ENCODE peak calls at places on chromosomes 13 and 19, in five cellular contexts. V is A549, S is lower leg skin, G is AG09309, C is stomach. P is an unnamed sample.

GRCh38 chr13:52399037-52399436 is 6.9 kb downstream of the THSD1 start:
- DNase-seq in C (no peak), S (no peak), V (no peak), G (no peak), P (no peak)

GRCh38 chr13:42181381-42181953 is 90.5 kb upstream of the AKAP11 start:
- DNase-seq in S (no peak), G (no peak), C (no peak), V (no peak), P (no peak)

GRCh38 chr13:60226507-60226906 is 62.8 kb upstream of the DIAPH3 start:
- DNase-seq in V (no peak), G (no peak), C (no peak), S (no peak), P (no peak)

GRCh38 chr19:33388231-33388816 is 14.8 kb downstream of the CEBPG start:
- DNase-seq in V (no peak), S (peak), C (no peak), G (no peak), P (no peak)

GRCh38 chr19:3278294-3278693 is 53.8 kb downstream of the CELF5 start:
- DNase-seq in G (no peak), V (no peak), C (no peak), S (no peak), P (no peak)

GRCh38 chr13:34349091-34349722 is 531.3 kb downstream of the RFC3 start:
- DNase-seq in C (no peak), G (peak), S (peak), V (no peak), P (peak)

GRCh38 chr13:107778094-107778493 is 437.2 kb downstream of the LIG4 start:
- DNase-seq in V (no peak), G (no peak), S (no peak), C (no peak), P (no peak)

GRCh38 chr19:51525731-51526130 is 5.7 kb downstream of the SIGLEC6 start:
- DNase-seq in V (no peak), C (no peak), S (no peak), G (no peak), P (no peak)

GRCh38 chr19:18460313-18460712 is 22.4 kb upstream of the ISYNA1 start:
- DNase-seq in S (peak), V (no peak), G (no peak), C (peak), P (no peak)

GRCh38 chr13:22801402-22802003 is 379.3 kb upstream of the SGCG start:
- DNase-seq in S (no peak), G (no peak), C (no peak), V (no peak), P (no peak)

GRCh38 chr13:37868691-37869505 is 674 bp downstream of the TRPC4 start:
- DNase-seq in G (no peak), S (no peak), C (no peak), V (no peak), P (peak)

GRCh38 chr19:29636553-29637325 is 28.5 kb upstream of the PLEKHF1 start:
- DNase-seq in C (no peak), G (no peak), V (no peak), S (no peak), P (no peak)

GRCh38 chr13:97433727-97434416 is at the start of gene RAP2A:
- DNase-seq in G (peak), V (peak), S (peak), C (peak), P (peak)

GRCh38 chr13:39765801-39766463 is 110.5 kb downstream of the COG6 start:
- DNase-seq in S (peak), C (peak), G (no peak), V (no peak), P (no peak)

GRCh38 chr13:110234532-110234931 is 72.4 kb downstream of the COL4A1 start:
- DNase-seq in G (no peak), S (no peak), V (no peak), C (no peak), P (no peak)

GRCh38 chr19:10211071-10211470 is 16.3 kb upstream of the DNMT1 start:
- DNase-seq in S (no peak), C (no peak), V (no peak), G (no peak), P (no peak)

GRCh38 chr13:33312150-33312908 is 26.8 kb upstream of the STARD13 start:
- DNase-seq in G (no peak), S (no peak), V (no peak), C (no peak), P (no peak)

GRCh38 chr13:39855236-39855635 is 199.8 kb downstream of the COG6 start:
- DNase-seq in S (no peak), C (no peak), G (no peak), V (no peak), P (no peak)

GRCh38 chr19:55309437-55309836 is 15.7 kb downstream of the TMEM150B start:
- DNase-seq in G (no peak), S (no peak), C (no peak), V (no peak), P (no peak)

GRCh38 chr13:109251958-109252357 is 534.4 kb downstream of the IRS2 start:
- DNase-seq in S (no peak), V (no peak), G (no peak), C (no peak), P (no peak)

GRCh38 chr13:106103779-106104178 is 431.7 kb downstream of the EFNB2 start:
- DNase-seq in V (peak), C (no peak), S (no peak), G (peak), P (no peak)

GRCh38 chr13:111153977-111154332 is 38.8 kb downstream of the ARHGEF7 start:
- DNase-seq in G (no peak), S (peak), C (no peak), V (peak), P (no peak)

GRCh38 chr13:52411629-52412028 is 5.7 kb upstream of the THSD1 start:
- DNase-seq in C (no peak), G (peak), V (peak), S (no peak), P (peak)

GRCh38 chr13:21638319-21639282 is 32.3 kb upstream of the FGF9 start:
- DNase-seq in V (peak), S (no peak), G (no peak), C (no peak), P (no peak)

GRCh38 chr19:44356383-44357111 is at the start of gene ZNF112:
- DNase-seq in C (peak), V (peak), G (peak), S (peak), P (peak)

GRCh38 chr19:9296336-9296735 is 13.3 kb downstream of the ZNF699 start:
- DNase-seq in C (no peak), V (no peak), S (no peak), G (no peak), P (no peak)

GRCh38 chr13:52158629-52159158 is 703 bp downstream of the NEK3 start:
- DNase-seq in C (no peak), V (no peak), G (no peak), S (peak), P (no peak)

GRCh38 chr19:34404109-34404909 is at the start of gene PDCD2L:
- DNase-seq in G (peak), C (peak), S (peak), V (peak), P (peak)

GRCh38 chr19:47179643-47180310 is 49.1 kb downstream of the SAE1 start:
- DNase-seq in G (no peak), V (no peak), S (no peak), C (no peak), P (no peak)

GRCh38 chr13:23554000-23554399 is 16.2 kb upstream of the TNFRSF19 start:
- DNase-seq in S (no peak), G (no peak), V (no peak), C (no peak), P (no peak)

GRCh38 chr13:35888327-35888940 is 242.7 kb downstream of the DCLK1 start:
- DNase-seq in S (no peak), C (no peak), V (no peak), G (no peak), P (no peak)

GRCh38 chr19:10286803-10287737 is at the start of gene ICAM4:
- DNase-seq in G (no peak), C (peak), V (no peak), S (peak), P (no peak)

GRCh38 chr19:6218497-6219146 is 61.2 kb downstream of the MLLT1 start:
- DNase-seq in S (peak), C (peak), G (peak), V (peak), P (no peak)
- TF ChIP-seq CTCF in S (peak), C (peak), G (peak), V (peak), P (peak)

GRCh38 chr13:113802090-113802531 is 43.1 kb downstream of the TMEM255B start:
- DNase-seq in S (peak), C (no peak), V (peak), G (peak), P (peak)
- TF ChIP-seq CTCF in S (no peak), C (no peak), V (no peak), G (peak), P (peak)

GRCh38 chr19:31233288-31233687 is 115.9 kb downstream of the TSHZ3 start:
- DNase-seq in C (no peak), G (no peak), S (no peak), V (no peak), P (no peak)

GRCh38 chr19:31231181-31231580 is 118.1 kb downstream of the TSHZ3 start:
- DNase-seq in V (no peak), C (no peak), S (no peak), G (no peak), P (no peak)

GRCh38 chr19:31232871-31233270 is 116.4 kb downstream of the TSHZ3 start:
- DNase-seq in V (no peak), S (no peak), G (peak), C (no peak), P (no peak)

GRCh38 chr19:31235806-31236205 is 113.4 kb downstream of the TSHZ3 start:
- DNase-seq in C (no peak), V (no peak), G (no peak), S (no peak), P (no peak)

DNA sequence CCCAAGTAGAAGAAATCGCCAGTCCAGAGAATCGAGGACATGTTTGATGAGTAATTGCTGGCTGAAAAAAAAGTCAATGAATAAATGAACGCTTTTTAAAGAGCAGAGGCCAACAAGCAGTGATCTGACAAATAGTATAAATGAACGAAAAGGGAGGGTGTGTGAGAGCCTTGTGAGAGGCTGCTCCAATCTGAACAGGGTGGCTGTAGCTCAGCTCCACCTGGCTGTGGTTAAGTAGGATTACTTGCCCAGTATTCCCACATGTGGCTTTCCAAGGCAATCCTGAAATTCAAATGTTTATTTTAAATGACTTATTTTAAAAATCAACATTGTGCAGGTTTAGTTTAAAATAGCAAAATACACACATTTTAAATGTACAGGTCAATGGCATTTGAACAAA is 117.0 kb downstream of the TSHZ3 start:
- DNase-seq in S (no peak), G (peak), V (no peak), C (no peak), P (no peak)
- TF ChIP-seq CTCF in S (no peak), G (no peak), V (no peak), C (no peak), P (no peak)

GRCh38 chr13:45879666-45880065 is 28.1 kb upstream of the SIAH3 start:
- DNase-seq in S (no peak), G (no peak), V (peak), C (peak), P (no peak)
- TF ChIP-seq CTCF in S (no peak), G (no peak), V (no peak), C (peak), P (peak)

DNA sequence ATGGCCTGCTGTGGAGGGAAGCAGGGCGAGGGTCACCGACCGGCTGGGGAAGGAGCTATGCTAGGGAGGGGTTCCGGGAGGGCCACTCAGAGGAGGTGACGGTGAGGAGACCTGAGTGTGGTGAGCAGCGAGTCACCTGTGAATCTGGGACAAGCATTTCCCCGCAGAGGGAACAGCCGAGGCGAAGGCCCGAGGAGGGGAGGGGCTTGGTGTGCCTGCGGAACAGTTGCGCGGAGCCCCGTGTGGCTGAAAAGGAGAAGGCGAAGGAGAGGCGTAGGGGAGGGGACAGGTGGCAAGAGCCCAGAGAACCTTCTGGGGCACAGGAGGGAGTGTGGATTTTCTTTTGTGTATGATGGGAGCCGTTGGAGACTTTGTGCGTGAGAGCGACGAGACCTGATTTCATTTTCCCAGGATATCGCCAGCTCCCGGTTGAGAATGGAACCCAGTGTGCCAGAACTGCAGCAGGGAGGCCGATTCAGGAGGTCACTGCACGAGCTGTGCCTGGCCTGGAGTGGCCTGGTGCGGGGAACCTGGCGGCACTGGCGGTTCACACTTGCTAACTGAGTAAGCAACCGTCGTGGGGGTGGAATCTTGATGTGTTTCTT is 117.7 kb upstream of the ZNF507 start:
- DNase-seq in V (no peak), G (no peak), C (no peak), S (peak), P (no peak)
- TF ChIP-seq CTCF in V (no peak), G (no peak), C (no peak), S (no peak), P (no peak)

DNA sequence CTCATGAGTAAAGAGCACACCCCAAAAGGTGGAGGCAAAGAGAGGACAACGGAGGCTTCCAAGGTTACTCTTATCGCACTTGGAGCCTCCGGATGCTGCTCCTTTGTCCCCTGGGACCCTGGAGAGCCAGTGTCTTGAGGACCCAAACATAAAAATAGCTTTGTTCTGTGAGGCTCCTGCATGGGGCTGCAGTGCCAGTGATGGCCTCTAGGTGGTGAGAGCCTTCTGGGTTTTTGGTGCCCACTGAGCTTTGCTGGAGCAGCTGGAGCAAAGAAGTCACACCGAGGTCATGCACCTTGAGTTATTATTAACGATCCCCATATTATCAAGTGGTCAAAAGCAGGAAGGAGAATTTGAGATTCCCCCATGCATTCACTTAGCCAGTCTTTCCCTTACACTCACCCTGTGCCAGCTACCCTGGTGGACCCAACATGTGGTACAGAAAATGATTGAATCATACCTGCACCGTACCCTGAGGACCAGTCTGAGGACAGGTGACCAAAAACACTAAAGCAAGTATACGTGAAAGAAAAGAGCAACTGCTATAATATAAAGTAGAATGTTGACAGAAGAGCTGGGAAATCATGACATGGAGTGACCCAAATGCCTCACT is 41.5 kb downstream of the ZNF682 start:
- DNase-seq in V (no peak), G (no peak), S (no peak), C (peak), P (no peak)
- TF ChIP-seq CTCF in V (no peak), G (peak), S (peak), C (peak), P (peak)

GRCh38 chr13:93116809-93117208 is 109.8 kb upstream of the GPC6 start:
- DNase-seq in C (no peak), S (no peak), G (no peak), V (no peak), P (no peak)
- TF ChIP-seq CTCF in C (no peak), S (no peak), G (no peak), V (no peak), P (no peak)

DNA sequence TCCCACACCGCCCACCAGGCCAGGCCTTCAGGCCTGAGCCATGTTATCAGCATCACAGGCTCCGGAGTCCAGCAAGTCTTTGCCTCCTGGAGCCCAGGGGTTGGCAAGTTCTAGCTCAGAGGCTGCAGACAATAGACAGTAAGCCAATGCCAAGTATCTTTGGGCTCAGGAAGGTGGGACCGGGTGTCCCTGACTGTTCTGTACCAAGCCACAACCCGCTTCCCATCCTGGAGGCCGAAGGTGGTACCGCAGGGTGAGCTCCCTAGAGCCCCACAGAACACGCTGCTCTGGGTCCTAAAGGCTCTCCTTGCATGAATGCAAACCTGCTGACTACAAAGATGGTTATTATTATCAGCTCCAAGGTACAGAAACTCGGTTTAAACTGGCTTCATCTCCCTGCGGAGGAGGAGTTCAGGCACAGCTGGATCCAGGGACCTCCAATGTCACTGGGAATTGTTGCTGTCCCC is 5.5 kb upstream of the FSTL3 start:
- DNase-seq in S (no peak), G (no peak), V (peak), C (no peak), P (no peak)
- TF ChIP-seq CTCF in S (no peak), G (no peak), V (no peak), C (no peak), P (no peak)

DNA sequence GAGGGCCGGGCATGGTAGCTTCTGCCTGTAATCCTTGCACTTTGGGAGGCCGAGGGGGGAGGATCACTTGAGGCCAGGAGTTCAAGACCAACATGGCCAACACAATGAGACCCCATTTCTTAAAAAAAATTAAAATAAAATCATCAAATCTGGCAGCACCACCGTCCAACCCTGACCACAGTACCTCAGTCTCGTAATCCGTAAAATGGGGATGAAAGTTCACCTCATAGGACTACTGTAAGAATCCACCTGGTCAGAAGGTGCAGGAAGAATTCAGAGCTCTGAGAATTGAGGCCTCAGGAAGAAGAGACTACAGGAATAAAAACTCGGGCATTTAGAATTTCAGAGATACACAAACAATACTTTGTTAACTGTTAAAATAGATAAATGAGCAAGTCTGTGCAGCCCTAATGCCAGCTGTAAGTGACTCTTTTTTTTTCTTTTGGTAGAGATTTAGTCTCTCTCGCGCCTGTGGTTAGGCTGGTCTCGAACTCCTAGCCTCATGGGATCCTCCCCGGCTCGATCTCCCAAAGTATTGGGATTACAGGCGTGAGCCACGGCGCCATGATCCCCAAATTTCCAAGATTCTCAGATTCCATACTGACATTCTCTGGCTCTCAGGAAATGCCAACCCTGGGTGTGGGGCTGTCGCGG is 2.9 kb downstream of the PPP1R13L start:
- DNase-seq in C (no peak), V (no peak), S (no peak), G (no peak), P (no peak)
- TF ChIP-seq CTCF in C (no peak), V (no peak), S (no peak), G (no peak), P (no peak)

GRCh38 chr19:58228584-58229254 is at the start of gene ZNF544:
- DNase-seq in C (peak), V (peak), G (peak), S (peak), P (peak)
- TF ChIP-seq CTCF in C (no peak), V (no peak), G (peak), S (no peak), P (peak)

P was measured in kidney epithelial cell.